ENCODE peak calls at places on chromosome 9, in five cellular contexts. F is body of pancreas, M is GM23338, Y is HuH-7.5, D is SW480. P is an unnamed sample.

GRCh38 chr9:4038182-4038723 is 261.6 kb downstream of the GLIS3 start:
- DNase-seq in F (no peak), M (no peak), Y (no peak), D (peak), P (no peak)

GRCh38 chr9:34437006-34437925 is 21.1 kb downstream of the FAM219A start:
- DNase-seq in F (peak), M (peak), Y (peak), D (peak), P (peak)

GRCh38 chr9:105299190-105299854 is 54.9 kb downstream of the SLC44A1 start:
- DNase-seq in F (peak), M (no peak), Y (no peak), D (no peak), P (no peak)

GRCh38 chr9:94767331-94768099 is 41.0 kb downstream of the AOPEP start:
- DNase-seq in F (no peak), M (no peak), Y (no peak), D (no peak), P (no peak)

GRCh38 chr9:5586391-5586802 is 42.5 kb upstream of the RIC1 start:
- DNase-seq in F (no peak), M (no peak), Y (no peak), D (no peak), P (no peak)

GRCh38 chr9:107390319-107390718 is 99.2 kb downstream of the KLF4 start:
- DNase-seq in F (no peak), M (no peak), Y (no peak), D (no peak), P (no peak)

GRCh38 chr9:133234577-133235322 is 25.7 kb upstream of the OBP2B start:
- DNase-seq in F (no peak), M (no peak), Y (no peak), D (no peak), P (peak)

GRCh38 chr9:95131023-95131943 is 186.2 kb downstream of the FANCC start:
- DNase-seq in F (peak), M (peak), Y (peak), D (peak), P (peak)

GRCh38 chr9:93576296-93577044 is at the start of gene PHF2:
- DNase-seq in F (no peak), M (peak), Y (peak), D (no peak), P (no peak)

GRCh38 chr9:136754059-136754572 is 3.9 kb downstream of the LCN8 start:
- DNase-seq in F (no peak), M (no peak), Y (no peak), D (no peak), P (no peak)

GRCh38 chr9:18976368-18977238 is 56.4 kb downstream of the SAXO1 start:
- DNase-seq in F (no peak), M (no peak), Y (no peak), D (peak), P (no peak)

GRCh38 chr9:111662851-111663823 is 1.7 kb downstream of the GNG10 start:
- DNase-seq in F (no peak), M (peak), Y (no peak), D (no peak), P (peak)

GRCh38 chr9:127004946-127005769 is 90.6 kb downstream of the RALGPS1 start:
- DNase-seq in F (no peak), M (no peak), Y (no peak), D (peak), P (no peak)

GRCh38 chr9:91197232-91198181 is 164.2 kb downstream of the AUH start:
- DNase-seq in F (peak), M (peak), Y (peak), D (peak), P (no peak)